ENCODE peak calls at places on chromosome 14, in five cellular contexts. L, T, C, O and Q are unnamed samples.
A peak's percentile ranks its signal among the peaks of the same experiment; 100 is the strongest.

GRCh38 chr14:44180975-44181374 is 326.1 kb downstream of the FSCB start:
- DNase-seq in C (no peak), O (no peak), L (no peak), T (no peak), Q (no peak)

GRCh38 chr14:102504302-102504950 is 5.2 kb downstream of the ANKRD9 start:
- DNase-seq in O (no peak), T (no peak), L (no peak), C (no peak), Q (no peak)

GRCh38 chr14:22268875-22269274 is 320.1 kb downstream of the DAD1 start:
- DNase-seq in C (no peak), L (no peak), T (no peak), O (peak; percentile 15), Q (peak; percentile 13)

GRCh38 chr14:104707629-104708595 is 16.1 kb upstream of the ADSS1 start:
- DNase-seq in O (no peak), C (no peak), T (no peak), L (no peak), Q (no peak)

GRCh38 chr14:93115920-93116675 is at the start of gene ITPK1:
- DNase-seq in L (peak; percentile 54), C (no peak), O (peak; percentile 87), T (peak; percentile 49), Q (peak; percentile 83)

GRCh38 chr14:81511110-81511900 is 22.3 kb downstream of the SEL1L start:
- DNase-seq in T (no peak), C (no peak), L (no peak), O (no peak), Q (no peak)

GRCh38 chr14:65210118-65210826 is 108.0 kb upstream of the MAX start:
- DNase-seq in T (no peak), C (peak; percentile 71), O (no peak), L (peak; percentile 29), Q (no peak)

GRCh38 chr14:31059152-31059924 is 33.2 kb upstream of the STRN3 start:
- DNase-seq in C (no peak), O (peak; percentile 85), T (peak; percentile 77), L (no peak), Q (no peak)

GRCh38 chr14:92403981-92404380 is 81.0 kb downstream of the SLC24A4 start:
- DNase-seq in C (no peak), L (no peak), T (no peak), O (peak; percentile 35), Q (no peak)

GRCh38 chr14:76957224-76957881 is 71.2 kb downstream of the IRF2BPL start:
- DNase-seq in C (no peak), T (no peak), O (peak; percentile 28), L (no peak), Q (no peak)

GRCh38 chr14:54902143-54902520 is 494 bp downstream of the GCH1 start:
- DNase-seq in T (peak; percentile 65), C (no peak), O (peak; percentile 89), L (peak; percentile 82), Q (peak; percentile 81)

GRCh38 chr14:79037593-79037992 is 867.4 kb downstream of the NRXN3 start:
- DNase-seq in O (no peak), T (no peak), C (no peak), L (no peak), Q (no peak)

GRCh38 chr14:25953532-25954144 is 644.2 kb downstream of the NOVA1 start:
- DNase-seq in C (no peak), O (peak; percentile 86), T (peak; percentile 33), L (no peak), Q (no peak)

GRCh38 chr14:102539544-102540309 is 30.2 kb upstream of the ANKRD9 start:
- DNase-seq in O (no peak), T (no peak), L (no peak), C (no peak), Q (no peak)

GRCh38 chr14:22557846-22558220 is 31.2 kb downstream of the DAD1 start:
- DNase-seq in L (peak; percentile 12), O (no peak), C (no peak), T (no peak), Q (no peak)

GRCh38 chr14:63893701-63894458 is 41.1 kb downstream of the SYNE2 start:
- DNase-seq in C (no peak), O (peak; percentile 80), T (peak; percentile 72), L (no peak), Q (no peak)

GRCh38 chr14:101363880-101364391 is 197.4 kb upstream of the DIO3 start:
- DNase-seq in T (no peak), L (no peak), O (no peak), C (no peak), Q (no peak)

GRCh38 chr14:74223016-74223415 is 16.2 kb upstream of the VSX2 start:
- DNase-seq in T (no peak), C (no peak), O (no peak), L (no peak), Q (no peak)

GRCh38 chr14:32696325-32697101 is 242.2 kb upstream of the NPAS3 start:
- DNase-seq in O (no peak), L (no peak), T (no peak), C (no peak), Q (no peak)

GRCh38 chr14:89564291-89564957 is 147.4 kb upstream of the FOXN3 start:
- DNase-seq in O (peak; percentile 65), C (no peak), L (no peak), T (no peak), Q (no peak)

GRCh38 chr14:51331651-51332367 is 91.8 kb downstream of the TMX1 start:
- DNase-seq in O (no peak), C (no peak), T (no peak), L (no peak), Q (no peak)

GRCh38 chr14:93303659-93304058 is 29.2 kb downstream of the BTBD7 start:
- DNase-seq in O (peak; percentile 30), T (no peak), L (no peak), C (no peak), Q (no peak)

GRCh38 chr14:35380794-35381193 is 23.8 kb downstream of the NFKBIA start:
- DNase-seq in C (no peak), O (no peak), T (no peak), L (no peak), Q (no peak)

GRCh38 chr14:105165134-105165704 is 3.4 kb downstream of the JAG2 start:
- DNase-seq in O (no peak), L (no peak), T (no peak), C (no peak), Q (no peak)

GRCh38 chr14:68172216-68172615 is 352.6 kb downstream of the RAD51B start:
- DNase-seq in L (no peak), T (no peak), C (no peak), O (no peak), Q (no peak)
- H3K4me3 ChIP-seq in L (no peak overlapping the region), T (no peak overlapping the region), C (no peak overlapping the region), O (no peak overlapping the region), Q (no peak overlapping the region)

GRCh38 chr14:99683619-99684355 is at the start of gene CYP46A1:
- DNase-seq in C (peak; percentile 89), O (peak; percentile 100), L (peak; percentile 99), T (peak; percentile 100), Q (peak; percentile 98)

GRCh38 chr14:99681101-99681831 is 2.8 kb upstream of the CYP46A1 start:
- DNase-seq in T (no peak), C (no peak), O (no peak), L (no peak), Q (no peak)

GRCh38 chr14:99679996-99680395 is 4.1 kb upstream of the CYP46A1 start:
- DNase-seq in C (no peak), L (no peak), O (no peak), T (no peak), Q (no peak)

GRCh38 chr14:99682809-99683618 is 1.1 kb upstream of the CYP46A1 start:
- DNase-seq in O (peak; percentile 86), L (peak; percentile 68), T (peak; percentile 77), C (no peak), Q (peak; percentile 78)

GRCh38 chr14:99681832-99682148 is 2.3 kb upstream of the CYP46A1 start:
- DNase-seq in L (no peak), C (no peak), T (no peak), O (no peak), Q (no peak)
- H3K4me3 ChIP-seq in L (no peak overlapping the region), C (no peak overlapping the region), T (no peak overlapping the region), O (no peak overlapping the region), Q (no peak overlapping the region)

DNA sequence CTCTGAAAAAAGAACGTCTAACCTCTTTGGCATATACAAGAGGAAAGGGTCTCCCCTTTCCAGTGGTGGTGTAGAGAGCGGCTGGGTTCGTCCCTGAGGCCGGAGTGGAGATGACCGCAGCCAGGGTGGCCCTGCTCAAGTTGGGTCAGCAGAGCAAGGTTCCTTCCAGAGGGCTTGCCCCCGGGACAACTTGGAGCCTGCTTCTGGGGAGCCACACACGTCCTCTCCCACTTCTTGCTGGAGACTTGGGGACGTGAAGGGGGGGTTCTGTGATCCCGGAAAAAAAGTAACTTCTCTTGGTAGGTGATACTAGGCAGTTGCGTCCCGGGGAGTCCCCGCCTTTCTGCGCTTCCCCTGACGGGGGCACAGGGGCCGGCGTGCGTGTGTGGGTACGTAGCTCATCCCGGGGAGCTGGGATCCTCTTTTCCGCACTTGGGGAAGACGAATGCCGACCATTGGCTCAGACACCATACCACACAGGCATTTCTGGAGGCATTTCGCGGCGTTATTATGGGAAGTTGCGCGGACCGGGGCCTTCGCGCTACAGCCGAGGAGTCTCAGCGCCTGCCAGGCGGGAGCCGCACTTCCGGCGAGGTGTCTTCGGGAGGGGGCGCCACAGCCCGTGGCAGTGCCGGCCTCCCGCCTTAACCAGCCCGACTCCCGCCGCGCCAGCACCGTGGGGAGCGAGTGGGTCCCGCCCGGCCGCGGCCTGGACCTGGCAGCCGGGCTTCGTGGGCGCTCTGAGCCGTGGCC is 14.8 kb upstream of the PAX9 start:
- DNase-seq in T (no peak), L (no peak), O (peak; percentile 42), C (no peak), Q (no peak)
- H3K4me3 ChIP-seq in T (no peak overlapping the region), L (no peak overlapping the region), O (peak overlapping the region; percentile 71), C (no peak overlapping the region), Q (no peak overlapping the region)

GRCh38 chr14:57526942-57527341 is 33.3 kb upstream of the CCDC198 start:
- DNase-seq in C (no peak), T (no peak), O (no peak), L (no peak), Q (no peak)
- H3K4me3 ChIP-seq in C (no peak overlapping the region), T (no peak overlapping the region), O (no peak overlapping the region), L (no peak overlapping the region), Q (no peak overlapping the region)

GRCh38 chr14:70666364-70666691 is 24.6 kb downstream of the TTC9 start:
- DNase-seq in C (no peak), L (no peak), O (peak; percentile 10), T (no peak), Q (no peak)
- H3K4me3 ChIP-seq in C (no peak overlapping the region), L (no peak overlapping the region), O (no peak overlapping the region), T (no peak overlapping the region), Q (no peak overlapping the region)